ENCODE peak calls at places on chromosomes 12 and 14, in seven cellular contexts. O is GM23338, R is neural crest cell, X is keratinocyte, E is AG09319, L is PC-3, H is astrocyte of the spinal cord. W is an unnamed sample.

GRCh38 chr12:3489057-3489456 is 1.9 kb upstream of the PRMT8 start:
- DNase-seq in O (no peak), R (no peak), X (peak), E (no peak), L (no peak), H (peak), W (no peak)

GRCh38 chr12:29744365-29744764 is 39.4 kb downstream of the TMTC1 start:
- DNase-seq in O (no peak), R (no peak), X (no peak), E (no peak), L (no peak), H (no peak), W (no peak)

GRCh38 chr14:93857500-93857899 is 69.2 kb upstream of the PRIMA1 start:
- DNase-seq in O (peak), R (no peak), X (no peak), E (no peak), L (no peak), H (no peak), W (no peak)

GRCh38 chr14:24271134-24271833 is at the start of gene RABGGTA:
- DNase-seq in O (peak), R (peak), X (peak), E (peak), L (peak), H (peak), W (peak)

GRCh38 chr12:10171954-10172353 is at the start of gene OLR1:
- DNase-seq in O (no peak), R (no peak), X (no peak), E (no peak), L (no peak), H (no peak), W (no peak)

GRCh38 chr12:89950421-89950820 is 241.8 kb upstream of the ATP2B1 start:
- DNase-seq in O (no peak), R (no peak), X (no peak), E (no peak), L (no peak), H (no peak), W (no peak)

GRCh38 chr12:120534703-120535655 is 823 bp downstream of the RNF10 start:
- DNase-seq in O (peak), R (peak), X (no peak), E (no peak), L (peak), H (peak), W (peak)

GRCh38 chr12:75599061-75599460 is 87.7 kb upstream of the KRR1 start:
- DNase-seq in O (no peak), R (no peak), X (no peak), E (no peak), L (no peak), H (no peak), W (peak)

GRCh38 chr14:105200074-105200473 is 19.0 kb upstream of the NUDT14 start:
- DNase-seq in O (no peak), R (no peak), X (no peak), E (no peak), L (no peak), H (no peak), W (no peak)
- TF ChIP-seq CTCF in O (peak), R (no peak), X (peak), E (no peak), L (peak), H (peak), W (no peak)

DNA sequence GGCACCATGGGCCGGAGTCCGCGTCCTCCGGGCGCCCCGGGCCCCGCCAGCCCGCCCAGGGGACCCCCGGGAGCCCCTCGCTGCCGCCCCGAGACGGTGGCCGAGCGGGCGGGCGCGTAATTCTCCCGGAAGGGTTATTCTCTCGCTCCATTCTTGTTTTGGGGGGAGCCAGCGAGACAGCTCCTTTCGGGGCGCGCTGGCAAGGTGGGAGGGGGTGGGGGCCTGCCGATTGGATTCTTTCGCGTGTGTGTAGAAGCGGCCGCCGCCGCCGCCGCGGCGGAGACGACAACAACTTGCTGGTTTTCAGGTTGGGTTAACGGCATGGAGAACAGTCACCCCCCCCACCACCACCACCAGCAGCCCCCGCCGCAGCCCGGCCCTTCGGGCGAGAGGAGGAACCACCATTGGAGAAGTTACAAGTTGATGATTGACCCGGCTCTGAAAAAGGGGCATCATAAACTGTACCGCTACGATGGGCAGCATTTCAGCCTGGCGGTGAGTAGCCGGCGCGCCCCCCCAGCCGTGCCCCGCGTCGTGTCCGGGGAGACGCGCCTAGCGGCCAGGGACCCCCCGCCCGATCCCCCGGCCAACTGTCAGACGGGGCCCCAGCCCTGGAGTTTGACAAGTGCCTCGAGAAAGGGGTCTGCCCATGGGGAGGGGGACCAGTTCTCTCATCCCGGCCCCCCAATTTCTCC is 755 bp downstream of the SETD1B start:
- DNase-seq in O (no peak), R (no peak), X (no peak), E (no peak), L (peak), H (peak), W (no peak)
- TF ChIP-seq CTCF in O (no peak), R (no peak), X (no peak), E (no peak), L (no peak), H (no peak), W (no peak)

DNA sequence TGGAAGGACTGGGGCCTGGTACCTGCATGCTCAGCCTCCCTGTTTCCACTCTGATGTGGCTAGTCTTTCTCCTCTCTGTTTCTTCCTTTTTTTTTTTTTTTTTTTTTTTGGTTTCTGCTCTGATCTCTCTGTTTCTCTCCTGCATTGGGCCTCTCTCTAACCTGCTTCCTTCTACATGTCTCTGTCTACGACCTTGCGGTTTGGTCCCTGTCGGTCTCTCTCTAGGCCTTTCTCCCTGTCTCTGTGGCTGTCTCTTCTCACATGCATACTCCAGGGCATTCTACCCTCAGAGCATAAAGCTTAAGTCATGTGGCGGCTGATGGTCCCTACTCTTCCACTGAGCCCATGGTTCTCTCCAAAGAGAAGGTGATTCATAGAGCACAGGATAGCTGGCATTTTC is 1096.6 kb downstream of the BCL11B start:
- DNase-seq in O (no peak), R (no peak), X (no peak), E (no peak), L (no peak), H (no peak), W (no peak)
- TF ChIP-seq CTCF in O (no peak), R (no peak), X (no peak), E (no peak), L (no peak), H (no peak), W (no peak)

DNA sequence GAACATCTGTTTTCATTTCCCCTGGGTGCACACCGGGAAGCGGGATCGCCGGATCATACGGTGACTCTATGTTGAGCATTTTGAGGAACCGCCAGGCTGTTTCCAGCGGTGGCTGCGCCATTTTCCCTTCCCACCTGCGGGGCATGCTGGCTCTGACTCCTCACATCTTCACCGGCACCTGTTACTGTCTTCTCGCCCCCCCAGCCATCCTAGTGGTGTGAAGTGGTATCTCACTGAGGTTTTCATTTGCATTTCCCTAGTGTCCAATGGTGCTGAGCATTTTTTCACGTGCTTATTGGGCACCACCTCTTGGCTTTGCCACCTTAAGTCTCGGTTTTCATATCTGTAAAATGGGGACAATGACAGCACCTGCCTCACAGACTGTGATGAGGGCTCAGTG is 44.1 kb upstream of the EML1 start:
- DNase-seq in O (peak), R (no peak), X (no peak), E (no peak), L (no peak), H (no peak), W (no peak)
- TF ChIP-seq CTCF in O (no peak), R (peak), X (no peak), E (no peak), L (no peak), H (peak), W (no peak)

GRCh38 chr12:85385406-85385805 is 105.4 kb downstream of the ALX1 start:
- DNase-seq in O (no peak), R (no peak), X (no peak), E (no peak), L (no peak), H (no peak), W (no peak)
- TF ChIP-seq CTCF in O (no peak), R (no peak), X (no peak), E (no peak), L (no peak), H (no peak), W (no peak)

DNA sequence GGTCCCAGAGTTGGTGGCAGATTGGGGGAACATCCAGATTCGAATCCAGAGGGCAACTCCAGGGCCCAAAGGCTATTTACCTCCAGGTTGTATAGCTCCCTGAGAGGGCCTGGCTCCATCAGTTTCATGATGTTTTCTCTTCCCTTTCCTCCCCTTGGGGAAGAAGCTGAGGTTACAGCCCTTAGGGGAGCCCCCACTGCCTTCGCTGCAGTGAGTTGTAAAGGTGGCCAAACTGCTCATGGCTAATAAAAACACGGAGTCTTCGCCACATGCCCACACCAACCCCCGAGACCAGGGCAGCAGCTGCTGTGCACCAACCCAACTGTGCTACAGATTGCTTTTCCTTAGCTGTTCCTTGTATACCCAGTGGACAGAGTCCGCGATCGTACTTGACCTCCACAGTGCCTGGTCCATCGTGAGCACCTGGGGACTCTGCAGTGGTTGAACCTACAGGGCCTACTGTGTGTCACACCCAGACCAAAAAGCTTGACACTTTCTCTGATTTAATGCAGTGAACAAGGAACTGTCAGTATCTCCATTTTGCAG is 20.9 kb downstream of the GALNT16 start:
- DNase-seq in O (no peak), R (no peak), X (no peak), E (no peak), L (no peak), H (no peak), W (no peak)
- TF ChIP-seq CTCF in O (no peak), R (no peak), X (no peak), E (no peak), L (no peak), H (no peak), W (no peak)

GRCh38 chr12:69298947-69299346 is 49.2 kb upstream of the LYZ start:
- DNase-seq in O (no peak), R (no peak), X (no peak), E (no peak), L (no peak), H (no peak), W (no peak)
- TF ChIP-seq CTCF in O (no peak), R (no peak), X (no peak), E (no peak), L (no peak), H (no peak), W (no peak)

GRCh38 chr12:97148941-97149559 is 242.0 kb downstream of the NEDD1 start:
- DNase-seq in O (peak), R (peak), X (no peak), E (no peak), L (peak), H (no peak), W (peak)
- TF ChIP-seq CTCF in O (peak), R (peak), X (peak), E (peak), L (peak), H (peak), W (peak)

DNA sequence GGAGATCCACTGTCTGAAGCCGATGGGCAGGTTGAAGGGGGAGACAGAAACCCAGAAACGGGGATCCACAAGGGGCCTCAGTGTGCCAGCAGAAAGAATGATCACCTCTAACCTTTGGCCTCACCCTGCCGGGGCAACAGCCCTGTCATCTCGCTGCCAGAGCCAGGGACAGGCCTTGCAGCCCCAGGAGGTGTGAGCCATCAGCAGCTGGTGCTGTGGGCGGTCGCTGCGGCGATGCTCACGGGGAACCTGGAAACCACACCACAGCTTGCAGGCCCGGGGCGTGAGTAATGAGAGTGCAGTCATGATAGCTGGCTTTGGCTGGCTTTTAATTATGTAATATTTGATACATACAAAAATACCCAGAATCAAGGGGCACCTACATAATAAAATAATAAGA is 4.7 kb upstream of the TTC7B start:
- DNase-seq in O (no peak), R (no peak), X (peak), E (no peak), L (peak), H (peak), W (no peak)
- TF ChIP-seq CTCF in O (no peak), R (no peak), X (no peak), E (no peak), L (no peak), H (no peak), W (no peak)

W was measured in heart right ventricle.